ENCODE peak calls at places on chromosomes 13 and 19, in four cellular contexts. One of them, this sample, is unnamed.
A peak's percentile ranks its signal among the peaks of the same experiment; 100 is the strongest.

GRCh38 chr13:102100234-102100633 is 301.6 kb downstream of the FGF14 start:
- DNase-seq in lung: no peak
- DNase-seq in IMR-90: no peak
- DNase-seq in heart left ventricle: no peak
- DNase-seq in this sample: no peak

GRCh38 chr19:10009269-10009665 is 1.0 kb downstream of the COL5A3 start:
- DNase-seq in lung: peak; percentile 32
- DNase-seq in heart left ventricle: peak; percentile 88
- DNase-seq in IMR-90: peak; percentile 92
- DNase-seq in this sample: peak; percentile 45

GRCh38 chr13:99527346-99527745 is 26.1 kb downstream of the TM9SF2 start:
- DNase-seq in heart left ventricle: no peak
- DNase-seq in IMR-90: no peak
- DNase-seq in lung: no peak
- DNase-seq in this sample: no peak

GRCh38 chr13:106507560-106508274 is 27.7 kb downstream of the EFNB2 start:
- DNase-seq in heart left ventricle: no peak
- DNase-seq in IMR-90: peak; percentile 95
- DNase-seq in lung: no peak
- DNase-seq in this sample: no peak

GRCh38 chr19:28023064-28023463 is 1189.9 kb downstream of the UQCRFS1 start:
- DNase-seq in IMR-90: no peak
- DNase-seq in heart left ventricle: no peak
- DNase-seq in lung: no peak
- DNase-seq in this sample: no peak

GRCh38 chr19:36838784-36839324 is 667 bp upstream of the ZNF790 start:
- DNase-seq in heart left ventricle: no peak
- DNase-seq in lung: no peak
- DNase-seq in IMR-90: peak; percentile 8
- DNase-seq in this sample: no peak

GRCh38 chr19:15640294-15640903 is at the start of gene CYP4F3:
- DNase-seq in lung: peak; percentile 65
- DNase-seq in heart left ventricle: peak; percentile 77
- DNase-seq in IMR-90: no peak
- DNase-seq in this sample: no peak

GRCh38 chr19:35715355-35715809 is 2.4 kb upstream of the KMT2B start:
- DNase-seq in heart left ventricle: no peak
- DNase-seq in lung: no peak
- DNase-seq in IMR-90: no peak
- DNase-seq in this sample: no peak

GRCh38 chr19:52646571-52647222 is 8.5 kb upstream of the ZNF83 start:
- DNase-seq in lung: no peak
- DNase-seq in heart left ventricle: no peak
- DNase-seq in IMR-90: peak; percentile 29
- DNase-seq in this sample: no peak

GRCh38 chr13:28851422-28851821 is 31.3 kb downstream of the MTUS2 start:
- DNase-seq in IMR-90: no peak
- DNase-seq in lung: no peak
- DNase-seq in heart left ventricle: no peak
- DNase-seq in this sample: no peak

GRCh38 chr13:30668305-30668704 is 50.6 kb downstream of the USPL1 start:
- DNase-seq in lung: no peak
- DNase-seq in IMR-90: no peak
- DNase-seq in heart left ventricle: no peak
- DNase-seq in this sample: no peak

GRCh38 chr19:55648657-55649578 is 906 bp downstream of the CCDC106 start:
- DNase-seq in lung: no peak
- DNase-seq in IMR-90: no peak
- DNase-seq in heart left ventricle: no peak
- DNase-seq in this sample: no peak

GRCh38 chr13:29428310-29428991 is 167.0 kb downstream of the SLC7A1 start:
- DNase-seq in IMR-90: no peak
- DNase-seq in heart left ventricle: peak; percentile 74
- DNase-seq in lung: no peak
- DNase-seq in this sample: no peak

GRCh38 chr13:65844266-65844841 is 1385.8 kb downstream of the PCDH9 start:
- DNase-seq in heart left ventricle: no peak
- DNase-seq in IMR-90: no peak
- DNase-seq in lung: no peak
- DNase-seq in this sample: no peak

GRCh38 chr13:78881054-78881453 is 222.1 kb upstream of the OBI1 start:
- DNase-seq in lung: no peak
- DNase-seq in IMR-90: no peak
- DNase-seq in heart left ventricle: no peak
- DNase-seq in this sample: no peak

GRCh38 chr13:97723655-97724054 is 229.8 kb upstream of the IPO5 start:
- DNase-seq in lung: peak; percentile 69
- DNase-seq in IMR-90: no peak
- DNase-seq in heart left ventricle: no peak
- DNase-seq in this sample: no peak

GRCh38 chr19:18279266-18279515 is 2.2 kb downstream of the JUND start:
- DNase-seq in heart left ventricle: no peak
- DNase-seq in lung: no peak
- DNase-seq in IMR-90: no peak
- DNase-seq in this sample: no peak

GRCh38 chr13:28476919-28477708 is 17.8 kb downstream of the FLT1 start:
- DNase-seq in lung: no peak
- DNase-seq in heart left ventricle: no peak
- DNase-seq in IMR-90: no peak
- DNase-seq in this sample: no peak

GRCh38 chr19:29704562-29705558 is 10.2 kb downstream of the C19orf12 start:
- DNase-seq in lung: no peak
- DNase-seq in heart left ventricle: no peak
- DNase-seq in IMR-90: no peak
- DNase-seq in this sample: no peak

GRCh38 chr13:107185889-107186288 is 618.0 kb upstream of the ARGLU1 start:
- DNase-seq in IMR-90: peak; percentile 84
- DNase-seq in heart left ventricle: no peak
- DNase-seq in lung: no peak
- DNase-seq in this sample: no peak

GRCh38 chr13:25468330-25469178 is 96.8 kb downstream of the ATP8A2 start:
- DNase-seq in IMR-90: no peak
- DNase-seq in heart left ventricle: no peak
- DNase-seq in lung: no peak
- DNase-seq in this sample: no peak

GRCh38 chr19:781800-782194 is 15.5 kb upstream of the PTBP1 start:
- DNase-seq in IMR-90: no peak
- DNase-seq in lung: no peak
- DNase-seq in heart left ventricle: no peak
- DNase-seq in this sample: no peak
- H3K27ac ChIP-seq in IMR-90: peak overlapping the region; percentile 37
- H3K27ac ChIP-seq in lung: peak overlapping the region; percentile 58
- H3K27ac ChIP-seq in heart left ventricle: peak overlapping the region; percentile 54
- H3K27ac ChIP-seq in this sample: no peak overlapping the region

DNA sequence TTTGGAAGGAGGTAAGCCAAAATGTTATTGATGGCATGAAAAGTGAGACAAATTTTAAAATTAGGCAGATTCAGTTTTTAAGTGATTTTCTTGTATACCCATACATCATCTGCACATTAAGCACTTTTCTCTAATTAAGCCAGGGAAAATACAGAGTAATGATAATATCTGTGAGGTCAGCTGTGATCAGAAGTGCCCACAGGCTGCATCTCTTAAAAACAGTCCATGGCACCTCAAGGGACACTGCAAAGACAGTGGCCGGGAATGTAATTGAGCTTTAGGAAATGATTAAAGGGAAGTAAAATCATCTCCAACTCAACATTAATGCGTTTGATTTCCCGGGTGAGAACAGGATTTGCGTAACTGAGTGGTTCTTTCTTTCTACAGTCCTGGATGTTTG is 2.0 kb downstream of the COL4A1 start:
- DNase-seq in lung: no peak
- DNase-seq in IMR-90: no peak
- DNase-seq in heart left ventricle: no peak
- DNase-seq in this sample: no peak
- H3K4me3 ChIP-seq in lung: peak overlapping the region; percentile 37
- H3K4me3 ChIP-seq in IMR-90: peak overlapping the region; percentile 84
- H3K4me3 ChIP-seq in heart left ventricle: peak overlapping the region; percentile 76
- H3K4me3 ChIP-seq in this sample: no peak overlapping the region

DNA sequence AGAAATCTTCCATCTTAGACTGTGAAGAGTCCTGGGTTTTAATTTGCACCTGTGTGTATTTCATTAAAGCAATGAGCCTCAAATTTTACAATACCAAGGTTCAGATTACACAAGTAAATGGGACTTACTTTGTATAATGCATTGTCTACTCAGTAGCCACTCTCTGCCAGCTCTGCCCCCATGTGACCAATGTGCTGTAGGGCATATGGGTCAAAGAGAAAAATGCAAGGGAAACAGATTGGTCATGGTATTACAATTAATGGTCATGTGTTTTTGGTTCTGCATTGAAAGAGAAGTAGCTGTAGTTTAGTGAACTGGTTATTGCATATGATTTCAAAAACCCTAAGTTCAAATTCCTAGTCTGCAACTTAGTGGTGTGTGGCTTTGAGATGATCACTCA is 545.5 kb downstream of the SUCLA2 start:
- DNase-seq in heart left ventricle: no peak
- DNase-seq in IMR-90: no peak
- DNase-seq in lung: no peak
- DNase-seq in this sample: no peak
- TF ChIP-seq CTCF in heart left ventricle: no peak
- TF ChIP-seq CTCF in IMR-90: no peak
- TF ChIP-seq CTCF in lung: no peak
- TF ChIP-seq CTCF in this sample: no peak

GRCh38 chr19:4502282-4503223 is 15.7 kb downstream of the PLIN4 start:
- DNase-seq in lung: no peak
- DNase-seq in IMR-90: peak; percentile 6
- DNase-seq in heart left ventricle: no peak
- DNase-seq in this sample: no peak
- H3K27ac ChIP-seq in lung: no peak overlapping the region
- H3K27ac ChIP-seq in IMR-90: no peak overlapping the region
- H3K27ac ChIP-seq in heart left ventricle: peak overlapping the region; percentile 31
- H3K27ac ChIP-seq in this sample: no peak overlapping the region

GRCh38 chr19:40510526-40511115 is 43.8 kb downstream of the SPTBN4 start:
- DNase-seq in heart left ventricle: no peak
- DNase-seq in IMR-90: peak; percentile 13
- DNase-seq in lung: no peak
- DNase-seq in this sample: no peak

GRCh38 chr19:40513345-40513678 is 46.5 kb downstream of the SPTBN4 start:
- DNase-seq in IMR-90: no peak
- DNase-seq in lung: no peak
- DNase-seq in heart left ventricle: no peak
- DNase-seq in this sample: no peak

GRCh38 chr19:40512473-40513344 is 45.9 kb downstream of the SPTBN4 start:
- DNase-seq in heart left ventricle: no peak
- DNase-seq in IMR-90: peak; percentile 11
- DNase-seq in lung: no peak
- DNase-seq in this sample: no peak

GRCh38 chr19:40511487-40511886 is 44.7 kb downstream of the SPTBN4 start:
- DNase-seq in lung: no peak
- DNase-seq in heart left ventricle: no peak
- DNase-seq in IMR-90: no peak
- DNase-seq in this sample: no peak

GRCh38 chr19:40512110-40512472 is 45.3 kb downstream of the SPTBN4 start:
- DNase-seq in lung: no peak
- DNase-seq in heart left ventricle: no peak
- DNase-seq in IMR-90: no peak
- DNase-seq in this sample: no peak
- H3K4me3 ChIP-seq in lung: no peak overlapping the region
- H3K4me3 ChIP-seq in heart left ventricle: no peak overlapping the region
- H3K4me3 ChIP-seq in IMR-90: no peak overlapping the region
- H3K4me3 ChIP-seq in this sample: no peak overlapping the region

DNA sequence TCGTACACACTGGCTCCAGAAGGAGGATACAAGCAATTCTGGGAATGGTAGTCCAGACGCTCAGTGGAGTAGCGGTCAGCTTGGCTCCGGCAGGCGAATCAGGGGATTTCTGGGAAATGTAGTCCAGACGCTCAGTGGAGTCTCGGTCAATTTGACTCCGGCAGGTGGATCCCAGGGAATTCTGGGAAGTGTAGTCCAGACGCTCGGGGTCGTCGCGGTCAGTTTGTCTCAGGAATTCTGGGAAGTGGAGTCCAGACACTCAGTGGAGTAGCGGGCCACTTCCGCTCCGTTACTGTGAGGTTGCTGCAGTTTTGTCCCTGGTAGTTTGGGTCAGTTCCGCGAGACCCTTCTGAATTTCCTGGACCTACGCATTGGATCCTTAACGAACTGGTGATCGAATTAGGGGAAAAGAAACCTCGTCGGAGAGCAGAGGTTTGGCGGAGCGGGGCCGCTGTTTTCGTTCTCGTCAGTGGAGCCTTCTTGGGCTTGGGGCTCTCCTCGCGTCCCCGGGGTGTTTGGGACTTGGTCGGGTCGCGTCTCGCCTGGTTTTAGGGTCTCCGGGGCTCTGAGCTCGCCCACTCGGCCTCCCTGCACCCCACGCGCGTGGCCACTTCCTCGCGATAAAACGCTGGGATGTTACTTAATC is at the start of gene ZNF225:
- DNase-seq in lung: peak; percentile 96
- DNase-seq in IMR-90: peak; percentile 99
- DNase-seq in heart left ventricle: peak; percentile 96
- DNase-seq in this sample: peak; percentile 86
- TF ChIP-seq CTCF in lung: no peak
- TF ChIP-seq CTCF in IMR-90: no peak
- TF ChIP-seq CTCF in heart left ventricle: no peak
- TF ChIP-seq CTCF in this sample: no peak

GRCh38 chr19:8391274-8392016 is 1.3 kb downstream of the RAB11B start:
- DNase-seq in heart left ventricle: no peak
- DNase-seq in IMR-90: no peak
- DNase-seq in lung: no peak
- DNase-seq in this sample: no peak
- H3K27ac ChIP-seq in heart left ventricle: peak overlapping the region; percentile 100
- H3K27ac ChIP-seq in IMR-90: no peak overlapping the region
- H3K27ac ChIP-seq in lung: peak overlapping the region; percentile 62
- H3K27ac ChIP-seq in this sample: no peak overlapping the region

DNA sequence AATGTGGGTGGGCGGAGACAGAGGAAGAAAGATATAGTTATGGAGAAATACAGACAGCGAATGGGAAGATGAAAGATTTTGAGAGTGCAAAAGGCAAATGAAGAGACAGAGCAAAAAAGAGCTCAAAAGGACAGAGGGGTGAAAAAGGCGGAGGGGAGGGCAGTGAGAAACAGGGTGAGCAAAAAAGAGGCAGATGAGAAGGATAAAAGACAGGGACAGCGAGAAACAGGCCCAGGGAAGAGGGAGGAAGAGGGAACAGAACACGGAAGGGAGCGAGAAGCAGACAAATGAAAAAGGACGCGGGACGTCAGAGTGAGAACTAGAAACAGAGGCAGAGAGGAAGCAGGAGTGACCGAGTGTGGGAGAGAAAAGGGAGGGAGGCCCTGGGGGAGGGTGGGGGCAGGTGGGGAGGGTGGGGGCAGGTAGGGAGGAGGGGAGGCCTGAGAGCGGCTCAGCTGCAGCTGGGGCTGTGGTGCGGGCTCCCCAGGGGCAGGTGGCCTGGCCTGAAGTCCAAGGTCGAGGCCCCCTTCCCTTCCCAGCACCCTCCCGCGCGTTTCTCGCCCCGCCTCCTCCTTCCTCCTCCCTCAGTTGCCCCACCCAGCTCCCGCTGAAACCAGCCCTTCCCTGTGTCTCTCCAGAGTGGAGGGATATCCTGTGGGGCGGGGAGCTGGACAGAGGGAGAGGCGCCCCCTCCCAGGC is 2.9 kb downstream of the KLK1 start:
- DNase-seq in lung: no peak
- DNase-seq in heart left ventricle: no peak
- DNase-seq in IMR-90: no peak
- DNase-seq in this sample: no peak
- H3K4me3 ChIP-seq in lung: no peak overlapping the region
- H3K4me3 ChIP-seq in heart left ventricle: no peak overlapping the region
- H3K4me3 ChIP-seq in IMR-90: no peak overlapping the region
- H3K4me3 ChIP-seq in this sample: no peak overlapping the region

This sample was measured in CD8-positive, alpha-beta T cell.